ENCODE peak calls at places on chromosomes 11 and 22, in five cellular contexts. One of them, this sample, is unnamed.

GRCh38 chr11:126394036-126394435 is 38.5 kb downstream of the ST3GAL4 start:
- DNase-seq in prostate gland: no peak
- DNase-seq in CD8-positive, alpha-beta memory T cell: no peak
- DNase-seq in RWPE2: peak; percentile 55
- DNase-seq in MM.1S: no peak
- DNase-seq in this sample: no peak

GRCh38 chr11:65606876-65607613 is 7.0 kb downstream of the MAP3K11 start:
- DNase-seq in MM.1S: no peak
- DNase-seq in prostate gland: peak; percentile 89
- DNase-seq in CD8-positive, alpha-beta memory T cell: no peak
- DNase-seq in RWPE2: no peak
- DNase-seq in this sample: peak; percentile 93

GRCh38 chr22:30248484-30248883 is 1.9 kb upstream of the LIF start:
- DNase-seq in prostate gland: no peak
- DNase-seq in CD8-positive, alpha-beta memory T cell: no peak
- DNase-seq in RWPE2: no peak
- DNase-seq in MM.1S: no peak
- DNase-seq in this sample: no peak

GRCh38 chr11:46319074-46319453 is 28.2 kb upstream of the DGKZ start:
- DNase-seq in MM.1S: no peak
- DNase-seq in RWPE2: no peak
- DNase-seq in CD8-positive, alpha-beta memory T cell: no peak
- DNase-seq in prostate gland: no peak
- DNase-seq in this sample: no peak

GRCh38 chr11:83035070-83035854 is 36.4 kb downstream of the RAB30 start:
- DNase-seq in prostate gland: no peak
- DNase-seq in RWPE2: no peak
- DNase-seq in MM.1S: no peak
- DNase-seq in CD8-positive, alpha-beta memory T cell: no peak
- DNase-seq in this sample: no peak

GRCh38 chr22:40567106-40567505 is 69.4 kb downstream of the MRTFA start:
- DNase-seq in CD8-positive, alpha-beta memory T cell: no peak
- DNase-seq in RWPE2: no peak
- DNase-seq in MM.1S: no peak
- DNase-seq in prostate gland: no peak
- DNase-seq in this sample: no peak

GRCh38 chr22:36180038-36180880 is 19.7 kb upstream of the APOL3 start:
- DNase-seq in MM.1S: peak; percentile 53
- DNase-seq in RWPE2: no peak
- DNase-seq in prostate gland: peak; percentile 78
- DNase-seq in CD8-positive, alpha-beta memory T cell: peak; percentile 80
- DNase-seq in this sample: peak; percentile 89

GRCh38 chr11:108624196-108624925 is 30.8 kb upstream of the EXPH5 start:
- DNase-seq in MM.1S: no peak
- DNase-seq in prostate gland: no peak
- DNase-seq in RWPE2: no peak
- DNase-seq in CD8-positive, alpha-beta memory T cell: no peak
- DNase-seq in this sample: no peak

GRCh38 chr22:40156001-40156516 is 21.7 kb upstream of the TNRC6B start:
- DNase-seq in prostate gland: peak; percentile 72
- DNase-seq in RWPE2: peak; percentile 63
- DNase-seq in CD8-positive, alpha-beta memory T cell: no peak
- DNase-seq in MM.1S: peak; percentile 11
- DNase-seq in this sample: no peak

GRCh38 chr11:33956611-33957010 is 64.7 kb upstream of the LMO2 start:
- DNase-seq in RWPE2: no peak
- DNase-seq in CD8-positive, alpha-beta memory T cell: no peak
- DNase-seq in MM.1S: no peak
- DNase-seq in prostate gland: no peak
- DNase-seq in this sample: no peak

GRCh38 chr22:29268511-29269229 is 602 bp downstream of the EWSR1 start:
- DNase-seq in MM.1S: peak; percentile 54
- DNase-seq in CD8-positive, alpha-beta memory T cell: no peak
- DNase-seq in RWPE2: no peak
- DNase-seq in prostate gland: peak; percentile 24
- DNase-seq in this sample: peak; percentile 74

GRCh38 chr22:19847345-19847632 is 7.4 kb downstream of the GNB1L start:
- DNase-seq in CD8-positive, alpha-beta memory T cell: no peak
- DNase-seq in prostate gland: no peak
- DNase-seq in RWPE2: no peak
- DNase-seq in MM.1S: no peak
- DNase-seq in this sample: no peak
- H3K4me1 ChIP-seq in CD8-positive, alpha-beta memory T cell: peaks cover 24% of the 10 kb centered on the region
- H3K4me1 ChIP-seq in prostate gland: peaks cover 32% of the 10 kb centered on the region
- H3K4me1 ChIP-seq in RWPE2: peaks cover 49% of the 10 kb centered on the region
- H3K4me1 ChIP-seq in MM.1S: peaks cover 34% of the 10 kb centered on the region
- H3K4me1 ChIP-seq in this sample: peaks cover 29% of the 10 kb centered on the region

GRCh38 chr11:129885381-129885780 is 10.0 kb downstream of the NFRKB start:
- DNase-seq in CD8-positive, alpha-beta memory T cell: no peak
- DNase-seq in prostate gland: no peak
- DNase-seq in RWPE2: no peak
- DNase-seq in MM.1S: no peak
- DNase-seq in this sample: no peak
- H3K4me1 ChIP-seq in CD8-positive, alpha-beta memory T cell: peaks cover 20% of the 10 kb centered on the region
- H3K4me1 ChIP-seq in prostate gland: no peaks in the 10 kb centered on the region
- H3K4me1 ChIP-seq in RWPE2: no peaks in the 10 kb centered on the region
- H3K4me1 ChIP-seq in MM.1S: no peaks in the 10 kb centered on the region
- H3K4me1 ChIP-seq in this sample: no peaks in the 10 kb centered on the region

DNA sequence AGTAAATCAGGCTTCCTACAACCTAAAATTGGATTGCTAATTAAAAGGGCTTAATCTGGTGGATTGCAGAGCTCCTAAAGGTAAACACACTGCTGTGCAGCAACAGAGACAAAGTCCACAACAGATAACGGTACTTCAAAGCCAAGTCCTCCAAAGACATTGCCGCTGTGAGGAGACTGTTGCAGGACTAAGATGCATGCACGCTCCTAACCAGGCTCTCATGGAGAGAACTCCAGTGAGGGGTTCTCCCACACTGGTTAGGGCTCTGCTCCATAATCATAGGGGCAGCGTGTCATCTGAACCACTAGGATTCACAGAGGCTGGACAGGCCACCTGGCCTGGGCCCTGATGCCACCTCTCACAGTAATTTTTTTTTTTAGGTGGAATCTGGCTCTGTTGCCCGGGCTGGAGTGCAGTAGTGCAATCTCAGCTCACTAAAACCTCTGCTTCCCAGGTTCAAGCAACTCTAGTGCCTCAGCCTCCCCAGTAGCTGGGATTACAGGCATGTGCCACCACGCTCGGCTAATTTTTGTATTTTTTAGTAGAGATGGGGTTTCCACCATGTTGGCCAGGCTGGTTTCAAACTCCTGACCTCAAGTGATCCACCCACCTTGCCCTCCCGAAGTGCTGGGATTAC is 56.9 kb upstream of the ARFGAP3 start:
- DNase-seq in prostate gland: no peak
- DNase-seq in RWPE2: no peak
- DNase-seq in MM.1S: no peak
- DNase-seq in CD8-positive, alpha-beta memory T cell: no peak
- DNase-seq in this sample: no peak
- H3K4me1 ChIP-seq in prostate gland: no peaks in the 10 kb centered on the region
- H3K4me1 ChIP-seq in RWPE2: peaks cover 18% of the 10 kb centered on the region
- H3K4me1 ChIP-seq in MM.1S: no peaks in the 10 kb centered on the region
- H3K4me1 ChIP-seq in CD8-positive, alpha-beta memory T cell: peaks cover 4% of the 10 kb centered on the region
- H3K4me1 ChIP-seq in this sample: peaks cover 96% of the 10 kb centered on the region

DNA sequence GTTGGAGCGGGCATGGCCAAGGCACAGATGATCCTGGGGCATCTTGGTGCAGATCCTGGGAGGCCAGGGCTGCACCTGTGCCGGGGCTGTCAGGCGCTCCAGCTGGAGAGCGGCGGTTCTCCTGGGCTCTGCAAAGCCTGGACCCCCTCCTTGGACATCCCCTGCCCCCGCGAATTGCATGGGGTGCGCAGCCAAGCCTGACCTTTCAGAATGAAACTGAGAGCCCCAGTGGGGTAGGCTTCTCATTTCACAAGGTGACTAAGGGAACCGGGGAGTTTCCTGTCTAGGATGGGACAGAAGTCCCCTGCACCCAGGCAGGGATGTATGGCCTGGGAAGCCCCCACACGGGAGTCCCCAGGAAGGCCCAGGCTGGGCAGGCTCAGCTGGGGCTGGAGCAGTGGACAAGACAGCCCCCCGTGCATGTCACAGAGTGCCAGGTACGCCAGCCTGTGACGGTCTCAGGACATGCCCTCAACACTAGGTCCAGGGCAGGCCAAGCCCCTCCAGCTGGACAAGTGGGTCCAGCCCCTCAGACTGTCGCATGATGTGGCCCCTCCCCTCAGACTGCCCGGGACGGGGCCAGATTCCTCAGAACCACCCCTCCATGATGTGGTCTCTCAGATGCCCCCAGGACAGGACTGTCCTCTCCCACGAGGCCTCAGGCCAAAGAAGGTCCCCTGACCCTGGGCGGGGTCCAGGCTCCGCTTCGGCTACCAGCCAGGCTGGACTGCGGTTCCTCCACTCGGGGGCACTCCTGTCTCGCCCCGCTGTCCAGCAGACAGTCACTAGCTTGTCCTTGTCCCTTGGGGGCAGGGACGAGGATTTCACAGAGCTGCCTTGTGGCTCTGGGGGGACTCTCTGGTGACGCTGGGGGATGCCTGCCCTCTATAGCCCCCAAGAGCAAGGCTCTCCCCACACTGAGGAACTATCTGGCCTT is 2.3 kb downstream of the LSP1 start:
- DNase-seq in CD8-positive, alpha-beta memory T cell: no peak
- DNase-seq in RWPE2: no peak
- DNase-seq in prostate gland: no peak
- DNase-seq in MM.1S: no peak
- DNase-seq in this sample: no peak
- H3K4me1 ChIP-seq in CD8-positive, alpha-beta memory T cell: peaks cover 77% of the 10 kb centered on the region
- H3K4me1 ChIP-seq in RWPE2: no peaks in the 10 kb centered on the region
- H3K4me1 ChIP-seq in prostate gland: no peaks in the 10 kb centered on the region
- H3K4me1 ChIP-seq in MM.1S: peaks cover 38% of the 10 kb centered on the region
- H3K4me1 ChIP-seq in this sample: peaks cover 12% of the 10 kb centered on the region

DNA sequence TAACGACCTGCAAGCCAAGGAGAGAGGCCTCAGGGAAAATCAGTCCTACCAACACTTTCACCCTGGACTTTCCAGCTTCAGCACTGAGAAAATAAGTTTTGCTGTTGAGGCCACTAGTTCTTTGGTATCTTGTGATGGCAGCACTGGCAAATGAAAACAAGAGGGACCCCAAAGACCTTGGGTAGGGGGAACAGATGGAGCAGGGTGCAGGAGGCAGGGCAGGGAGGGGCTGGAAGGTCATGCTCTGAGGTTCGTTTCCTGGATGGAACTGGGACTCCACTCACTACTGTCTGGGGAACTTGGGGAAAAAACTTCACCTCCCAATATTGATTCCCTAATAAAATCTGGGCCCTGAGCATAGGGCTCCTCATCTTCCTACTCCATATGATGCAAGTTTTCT is 34.2 kb upstream of the PRAME start:
- DNase-seq in prostate gland: no peak
- DNase-seq in MM.1S: no peak
- DNase-seq in RWPE2: no peak
- DNase-seq in CD8-positive, alpha-beta memory T cell: no peak
- DNase-seq in this sample: no peak
- H3K4me1 ChIP-seq in prostate gland: no peaks in the 10 kb centered on the region
- H3K4me1 ChIP-seq in MM.1S: peaks cover 4% of the 10 kb centered on the region
- H3K4me1 ChIP-seq in RWPE2: no peaks in the 10 kb centered on the region
- H3K4me1 ChIP-seq in CD8-positive, alpha-beta memory T cell: no peaks in the 10 kb centered on the region
- H3K4me1 ChIP-seq in this sample: no peaks in the 10 kb centered on the region

DNA sequence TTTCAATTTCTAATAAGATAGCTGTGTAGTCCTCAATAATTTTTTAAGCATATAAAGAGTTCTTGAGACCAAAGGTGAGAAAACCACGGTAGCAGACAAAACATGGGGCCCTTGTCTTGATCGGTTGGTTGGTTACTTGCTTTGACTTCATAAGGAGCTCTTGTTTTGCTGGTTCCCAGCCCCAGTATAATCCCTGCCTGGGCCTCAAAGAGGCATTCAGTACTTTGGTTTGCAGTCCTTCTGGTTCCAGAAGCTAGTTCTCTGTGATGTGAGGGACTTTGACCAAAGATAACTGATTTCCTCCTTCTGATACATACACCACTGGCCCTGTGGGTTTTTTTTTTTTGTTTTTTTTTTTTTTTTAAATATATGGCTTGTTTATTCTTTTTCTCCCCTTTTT is 17.1 kb downstream of the MARK2 start:
- DNase-seq in RWPE2: no peak
- DNase-seq in prostate gland: no peak
- DNase-seq in CD8-positive, alpha-beta memory T cell: no peak
- DNase-seq in MM.1S: no peak
- DNase-seq in this sample: no peak
- H3K4me1 ChIP-seq in RWPE2: peaks cover 4% of the 10 kb centered on the region
- H3K4me1 ChIP-seq in prostate gland: no peaks in the 10 kb centered on the region
- H3K4me1 ChIP-seq in CD8-positive, alpha-beta memory T cell: peaks cover 47% of the 10 kb centered on the region
- H3K4me1 ChIP-seq in MM.1S: peaks cover 11% of the 10 kb centered on the region
- H3K4me1 ChIP-seq in this sample: peaks cover 33% of the 10 kb centered on the region

DNA sequence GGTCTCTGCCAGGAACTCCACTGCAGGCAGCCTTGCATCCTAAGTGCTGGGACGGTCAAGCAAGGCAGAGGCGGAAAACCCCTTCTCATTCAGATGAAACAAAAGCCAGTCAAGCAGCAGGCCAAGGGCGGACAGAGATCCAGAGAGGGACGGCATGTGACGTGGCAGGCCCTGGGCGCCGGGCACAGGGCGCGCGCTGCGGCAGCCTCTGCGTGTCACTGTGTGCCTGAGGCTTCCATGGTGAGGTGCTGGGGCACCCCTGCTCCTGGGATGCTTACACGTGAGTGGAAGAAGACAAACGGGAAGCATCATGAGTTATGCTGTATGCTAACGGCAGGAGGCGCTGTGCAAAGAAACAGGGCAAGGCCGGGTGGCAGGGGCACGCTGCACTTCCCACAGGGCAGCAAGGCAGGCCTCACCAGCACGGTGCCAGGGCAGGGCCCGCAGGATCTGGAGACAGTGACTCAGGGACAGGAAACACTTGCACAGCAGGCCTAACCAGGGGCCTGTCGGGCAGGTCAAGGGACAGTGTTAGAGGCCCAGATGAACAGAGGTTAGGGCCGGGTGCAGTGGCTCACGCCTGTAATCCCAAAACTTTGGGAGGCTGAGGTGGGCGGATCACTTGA is 6.1 kb downstream of the TOLLIP start:
- DNase-seq in prostate gland: no peak
- DNase-seq in MM.1S: no peak
- DNase-seq in CD8-positive, alpha-beta memory T cell: no peak
- DNase-seq in RWPE2: no peak
- DNase-seq in this sample: no peak
- H3K4me1 ChIP-seq in prostate gland: peaks cover 37% of the 10 kb centered on the region
- H3K4me1 ChIP-seq in MM.1S: no peaks in the 10 kb centered on the region
- H3K4me1 ChIP-seq in CD8-positive, alpha-beta memory T cell: peaks cover 16% of the 10 kb centered on the region
- H3K4me1 ChIP-seq in RWPE2: peaks cover 32% of the 10 kb centered on the region
- H3K4me1 ChIP-seq in this sample: peaks cover 86% of the 10 kb centered on the region